ENCODE peak calls at places on chromosomes 11 and 22, in eight cellular contexts. V is astrocyte of the cerebellum; M is activated CD8-positive, alpha-beta T cell treated with anti-CD3 and anti-CD28 coated beads for 36 hours; J is fibroblast of pulmonary artery; K is AG09309; T is hepatocyte; N is CD8-positive, alpha-beta T cell; A is nephron progenitor cell. F is an unnamed sample.

GRCh38 chr22:30080805-30081204 is 541 bp downstream of the HORMAD2 start:
- DNase-seq in V (no peak), M (no peak), J (no peak), K (no peak), T (no peak), N (no peak), A (no peak), F (no peak)

GRCh38 chr11:29685361-29685760 is 331.5 kb downstream of the KCNA4 start:
- DNase-seq in V (no peak), M (no peak), J (no peak), K (no peak), T (no peak), N (no peak), A (no peak), F (no peak)

GRCh38 chr11:110317516-110317932 is 21.1 kb upstream of the RDX start:
- DNase-seq in V (no peak), M (no peak), J (peak), K (no peak), T (no peak), N (no peak), A (no peak), F (no peak)

GRCh38 chr22:50157976-50158375 is 12.6 kb upstream of the PANX2 start:
- DNase-seq in V (no peak), M (no peak), J (no peak), K (no peak), T (no peak), N (no peak), A (no peak), F (no peak)

GRCh38 chr11:60782393-60783140 is 2.6 kb upstream of the MS4A10 start:
- DNase-seq in V (no peak), M (no peak), J (no peak), K (no peak), T (no peak), N (no peak), A (no peak), F (no peak)

GRCh38 chr11:48083427-48083826 is 103.1 kb downstream of the PTPRJ start:
- DNase-seq in V (no peak), M (peak), J (peak), K (no peak), T (no peak), N (no peak), A (no peak), F (no peak)

GRCh38 chr11:35173011-35173511 is 34.1 kb downstream of the CD44 start:
- DNase-seq in V (no peak), M (no peak), J (peak), K (no peak), T (peak), N (no peak), A (no peak), F (no peak)

GRCh38 chr22:20429254-20430100 is 8.1 kb downstream of the SCARF2 start:
- DNase-seq in V (no peak), M (peak), J (no peak), K (no peak), T (peak), N (peak), A (peak), F (no peak)

GRCh38 chr11:536841-537621 is at the start of gene LRRC56:
- DNase-seq in V (peak), M (peak), J (peak), K (no peak), T (peak), N (peak), A (peak), F (peak)

GRCh38 chr11:1877211-1878133 is 14.2 kb downstream of the PRR33 start:
- DNase-seq in V (no peak), M (peak), J (peak), K (no peak), T (peak), N (no peak), A (no peak), F (no peak)

GRCh38 chr11:129237456-129237855 is 45.3 kb upstream of the ARHGAP32 start:
- DNase-seq in V (no peak), M (no peak), J (no peak), K (no peak), T (no peak), N (no peak), A (no peak), F (no peak)

GRCh38 chr22:24694971-24695928 is 79.3 kb downstream of the PIWIL3 start:
- DNase-seq in V (no peak), M (no peak), J (no peak), K (no peak), T (no peak), N (no peak), A (no peak), F (no peak)

GRCh38 chr22:32765117-32765618 is 36.3 kb upstream of the TIMP3 start:
- DNase-seq in V (no peak), M (no peak), J (no peak), K (no peak), T (no peak), N (no peak), A (no peak), F (no peak)

GRCh38 chr11:13294771-13295579 is 17.4 kb downstream of the BMAL1 start:
- DNase-seq in V (no peak), M (no peak), J (no peak), K (no peak), T (no peak), N (no peak), A (no peak), F (no peak)

GRCh38 chr11:30786392-30787120 is 200.4 kb upstream of the MPPED2 start:
- DNase-seq in V (no peak), M (no peak), J (no peak), K (no peak), T (no peak), N (no peak), A (no peak), F (no peak)

GRCh38 chr11:32312865-32313403 is 122.4 kb downstream of the WT1 start:
- DNase-seq in V (no peak), M (peak), J (peak), K (no peak), T (peak), N (no peak), A (no peak), F (no peak)

GRCh38 chr22:19514831-19515565 is 9.2 kb downstream of the CLDN5 start:
- DNase-seq in V (no peak), M (no peak), J (peak), K (no peak), T (no peak), N (no peak), A (no peak), F (no peak)

GRCh38 chr22:32444068-32444467 is 20.2 kb downstream of the BPIFC start:
- DNase-seq in V (no peak), M (peak), J (peak), K (no peak), T (peak), N (no peak), A (no peak), F (no peak)

GRCh38 chr11:118212131-118212725 is 12.6 kb downstream of the JAML start:
- DNase-seq in V (no peak), M (no peak), J (no peak), K (no peak), T (peak), N (no peak), A (no peak), F (no peak)

GRCh38 chr11:13984616-13985474 is 22.3 kb downstream of the SPON1 start:
- DNase-seq in V (no peak), M (no peak), J (peak), K (peak), T (peak), N (no peak), A (no peak), F (peak)

GRCh38 chr22:48853627-48854240 is 973.9 kb downstream of the BRD1 start:
- DNase-seq in V (no peak), M (no peak), J (no peak), K (no peak), T (no peak), N (no peak), A (no peak), F (no peak)

GRCh38 chr11:46392421-46393230 is 1.1 kb upstream of the CHRM4 start:
- DNase-seq in V (peak), M (peak), J (peak), K (peak), T (peak), N (peak), A (peak), F (peak)

GRCh38 chr22:23241562-23242472 is 61.5 kb downstream of the BCR start:
- DNase-seq in V (no peak), M (no peak), J (no peak), K (no peak), T (no peak), N (no peak), A (no peak), F (no peak)

GRCh38 chr22:23238707-23239106 is 58.4 kb downstream of the BCR start:
- DNase-seq in V (no peak), M (no peak), J (no peak), K (no peak), T (no peak), N (no peak), A (no peak), F (no peak)

GRCh38 chr22:23242473-23243001 is 62.2 kb downstream of the BCR start:
- DNase-seq in V (no peak), M (peak), J (no peak), K (no peak), T (peak), N (no peak), A (peak), F (no peak)

GRCh38 chr22:23239429-23239828 is 59.1 kb downstream of the BCR start:
- DNase-seq in V (no peak), M (no peak), J (no peak), K (no peak), T (no peak), N (no peak), A (no peak), F (no peak)

GRCh38 chr22:23240639-23241389 is 60.5 kb downstream of the BCR start:
- DNase-seq in V (no peak), M (peak), J (peak), K (no peak), T (no peak), N (no peak), A (no peak), F (no peak)
- TF ChIP-seq CTCF in V (peak), M (no peak), J (peak), K (peak), T (peak), N (no peak), A (no peak), F (no peak)

GRCh38 chr11:64814712-64815187 is 4.4 kb upstream of the MEN1 start:
- DNase-seq in V (no peak), M (no peak), J (no peak), K (no peak), T (no peak), N (no peak), A (no peak), F (no peak)
- TF ChIP-seq CTCF in V (no peak), M (no peak), J (no peak), K (no peak), T (no peak), N (no peak), A (no peak), F (no peak)

DNA sequence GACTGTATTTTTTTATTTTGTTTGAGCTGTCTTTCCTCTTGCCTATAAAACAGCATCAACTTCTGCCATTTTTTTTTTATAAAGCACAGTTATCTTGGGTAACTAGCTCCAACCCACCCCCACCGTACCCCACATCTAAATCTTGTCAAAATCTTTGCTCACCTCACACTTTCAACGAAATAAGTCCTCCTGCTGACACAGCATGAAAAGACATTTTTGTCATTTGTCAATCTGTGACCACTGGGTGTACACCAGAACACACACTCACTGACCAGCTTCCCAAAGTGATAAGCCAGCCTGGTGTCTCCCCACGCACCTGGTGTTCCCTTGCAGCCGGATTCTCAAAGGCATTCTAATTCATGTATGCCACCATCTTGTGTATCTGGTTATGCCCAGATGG is 1.7 kb upstream of the TECTA start:
- DNase-seq in V (no peak), M (no peak), J (no peak), K (no peak), T (no peak), N (no peak), A (no peak), F (no peak)
- TF ChIP-seq CTCF in V (no peak), M (no peak), J (no peak), K (no peak), T (no peak), N (no peak), A (no peak), F (no peak)

GRCh38 chr11:93831343-93832082 is 18.9 kb downstream of the VSTM5 start:
- DNase-seq in V (no peak), M (no peak), J (no peak), K (no peak), T (no peak), N (no peak), A (no peak), F (no peak)
- TF ChIP-seq CTCF in V (no peak), M (no peak), J (no peak), K (no peak), T (no peak), N (no peak), A (no peak), F (no peak)

GRCh38 chr11:100629671-100630070 is 57.4 kb upstream of the ARHGAP42 start:
- DNase-seq in V (no peak), M (no peak), J (peak), K (no peak), T (no peak), N (no peak), A (no peak), F (no peak)
- TF ChIP-seq CTCF in V (no peak), M (no peak), J (no peak), K (no peak), T (no peak), N (no peak), A (no peak), F (no peak)

GRCh38 chr11:3841426-3842304 is 906 bp upstream of the RHOG start:
- DNase-seq in V (peak), M (peak), J (peak), K (peak), T (peak), N (peak), A (peak), F (peak)
- TF ChIP-seq CTCF in V (peak), M (peak), J (peak), K (peak), T (peak), N (peak), A (peak), F (peak)

DNA sequence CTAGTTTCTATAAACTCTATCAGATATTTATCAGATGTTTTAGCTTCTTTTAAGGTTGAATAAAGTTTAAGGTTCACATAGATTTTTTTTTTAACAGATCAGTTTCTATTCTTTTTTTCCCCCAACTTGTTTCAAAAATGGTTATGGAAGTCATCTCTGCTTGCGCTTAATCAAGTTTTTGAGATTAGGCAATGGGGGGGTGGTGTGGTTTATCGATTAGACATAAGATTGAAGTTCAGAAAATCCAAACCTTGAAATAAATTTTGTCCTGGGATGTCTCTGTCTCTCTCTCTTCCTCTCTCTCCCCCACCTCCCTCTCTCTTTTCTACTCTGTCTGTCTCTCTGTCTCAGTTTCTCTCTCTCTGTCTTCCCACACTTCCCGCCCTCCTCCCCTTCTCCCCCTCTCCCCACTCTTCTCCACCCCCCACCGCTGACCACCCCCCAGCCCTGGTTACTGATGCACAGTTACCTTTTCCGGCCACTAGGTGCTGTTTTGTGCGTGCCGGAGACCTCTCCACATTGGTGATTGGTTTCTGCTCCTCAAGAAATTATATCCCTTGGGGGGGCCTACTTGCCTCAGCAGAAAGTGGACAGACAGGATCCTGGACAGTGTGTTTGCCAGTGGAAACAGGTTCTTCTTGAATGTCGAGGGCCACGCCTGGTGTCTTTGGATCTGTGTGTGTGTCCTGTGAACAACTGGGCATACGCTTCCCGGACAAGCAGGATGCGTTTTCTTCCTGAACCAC is 29.7 kb upstream of the ANO1 start:
- DNase-seq in V (no peak), M (no peak), J (no peak), K (no peak), T (peak), N (no peak), A (peak), F (no peak)
- TF ChIP-seq CTCF in V (peak), M (no peak), J (peak), K (peak), T (peak), N (no peak), A (peak), F (no peak)

DNA sequence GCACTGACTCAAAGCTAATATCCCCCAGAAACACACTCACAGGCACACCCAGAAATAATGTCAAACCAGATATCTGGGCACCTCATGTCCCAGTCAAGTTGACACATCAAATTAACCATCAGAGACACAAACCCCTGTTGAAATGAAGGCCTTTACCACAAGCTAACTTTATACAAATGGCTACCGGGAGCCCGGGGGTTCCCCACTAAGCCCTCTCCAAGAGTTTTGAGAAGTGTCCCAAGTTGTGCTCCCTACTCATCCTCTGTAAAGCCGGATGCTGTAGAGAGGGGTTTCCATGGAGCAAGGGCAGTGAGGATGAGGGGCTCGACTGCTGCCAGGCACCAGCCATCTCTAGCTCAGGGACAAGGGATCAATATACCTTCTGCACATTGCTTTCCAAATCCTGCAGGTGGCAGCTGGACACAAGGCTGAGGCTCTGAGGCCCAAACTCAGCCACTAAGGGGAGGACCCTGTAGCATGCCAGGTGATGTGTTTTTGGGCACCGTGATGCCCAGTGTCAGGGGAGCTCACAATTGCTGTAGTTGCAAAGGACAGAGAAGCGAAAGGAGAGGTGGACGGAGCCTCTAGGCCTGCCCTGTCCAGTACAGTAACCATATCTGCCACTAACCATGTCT is 145.7 kb downstream of the TTC17 start:
- DNase-seq in V (no peak), M (peak), J (peak), K (no peak), T (no peak), N (no peak), A (peak), F (no peak)
- TF ChIP-seq CTCF in V (peak), M (no peak), J (peak), K (peak), T (peak), N (no peak), A (peak), F (peak)

GRCh38 chr11:79430280-79430679 is 10.6 kb downstream of the TENM4 start:
- DNase-seq in V (no peak), M (no peak), J (no peak), K (no peak), T (no peak), N (no peak), A (no peak), F (no peak)
- TF ChIP-seq CTCF in V (peak), M (no peak), J (no peak), K (no peak), T (no peak), N (no peak), A (no peak), F (no peak)

GRCh38 chr11:112023104-112023503 is 2.1 kb upstream of the DLAT start:
- DNase-seq in V (no peak), M (no peak), J (no peak), K (no peak), T (no peak), N (no peak), A (no peak), F (no peak)
- TF ChIP-seq CTCF in V (no peak), M (no peak), J (no peak), K (no peak), T (no peak), N (no peak), A (no peak), F (no peak)

F was measured in AG09319.